ENCODE peak calls at places on chromosomes 13 and 19, in six cellular contexts. C is sigmoid colon, D is H1, P is GM23338, V is stomach, X is breast epithelium. H is an unnamed sample.
A peak's percentile ranks its signal among the peaks of the same experiment; 100 is the strongest.

GRCh38 chr13:43005460-43006236 is 13.6 kb upstream of the EPSTI1 start:
- DNase-seq in D (no peak), C (no peak), X (no peak), P (peak; percentile 28), V (no peak), H (no peak)

GRCh38 chr13:43270043-43270830 is 246.9 kb downstream of the DNAJC15 start:
- DNase-seq in D (no peak), V (no peak), X (no peak), C (no peak), P (no peak), H (no peak)

GRCh38 chr19:3632739-3633558 is 6.4 kb upstream of the CACTIN start:
- DNase-seq in P (no peak), V (no peak), C (no peak), D (no peak), X (no peak), H (no peak)

GRCh38 chr13:98976338-98976737 is 1.5 kb downstream of the DOCK9 start:
- DNase-seq in C (no peak), X (no peak), D (no peak), V (no peak), P (no peak), H (no peak)

GRCh38 chr13:66069570-66069969 is 1160.6 kb downstream of the PCDH9 start:
- DNase-seq in D (no peak), V (no peak), X (no peak), P (no peak), C (no peak), H (no peak)

GRCh38 chr19:39540333-39540673 is 342 bp upstream of the EID2 start:
- DNase-seq in D (no peak), P (no peak), X (no peak), V (no peak), C (no peak), H (no peak)

GRCh38 chr19:29410974-29411615 is 114.7 kb upstream of the VSTM2B start:
- DNase-seq in D (no peak), P (no peak), V (no peak), X (no peak), C (no peak), H (no peak)

GRCh38 chr13:25753976-25754375 is 297.8 kb downstream of the SHISA2 start:
- DNase-seq in P (no peak), V (no peak), D (no peak), C (no peak), X (no peak), H (no peak)

GRCh38 chr13:94829201-94829600 is 116.9 kb upstream of the SOX21 start:
- DNase-seq in C (no peak), P (no peak), X (no peak), V (no peak), D (no peak), H (no peak)

GRCh38 chr13:32682740-32683139 is 96.5 kb downstream of the PDS5B start:
- DNase-seq in P (no peak), X (no peak), C (no peak), D (no peak), V (no peak), H (no peak)

GRCh38 chr13:87669379-87669978 is 1.7 kb upstream of the SLITRK5 start:
- DNase-seq in V (no peak), X (no peak), C (no peak), D (no peak), P (peak; percentile 76), H (no peak)

GRCh38 chr13:111342716-111343115 is 22.3 kb downstream of the TEX29 start:
- DNase-seq in C (no peak), D (no peak), P (no peak), X (no peak), V (no peak), H (no peak)

GRCh38 chr19:48818234-48818823 is 7.5 kb upstream of the BCAT2 start:
- DNase-seq in D (no peak), X (no peak), P (no peak), C (no peak), V (peak; percentile 76), H (no peak)

GRCh38 chr13:75365724-75366173 is 116.2 kb downstream of the TBC1D4 start:
- DNase-seq in C (no peak), X (no peak), V (no peak), D (no peak), P (peak; percentile 39), H (no peak)

GRCh38 chr19:19420570-19421301 is 15.3 kb downstream of the GATAD2A start:
- DNase-seq in X (no peak), D (no peak), C (no peak), P (no peak), V (no peak), H (no peak)

GRCh38 chr13:72983085-72983768 is 75.6 kb upstream of the KLF5 start:
- DNase-seq in V (peak; percentile 34), X (no peak), D (no peak), C (no peak), P (no peak), H (no peak)

GRCh38 chr19:50791594-50792245 is 1.5 kb downstream of the ACP4 start:
- DNase-seq in C (no peak), D (no peak), P (no peak), X (no peak), V (no peak), H (no peak)

GRCh38 chr19:55384576-55385235 is 614 bp upstream of the TMEM238 start:
- DNase-seq in X (no peak), P (peak; percentile 40), V (no peak), C (no peak), D (no peak), H (peak; percentile 86)

GRCh38 chr19:34468400-34468799 is 13.2 kb upstream of the WTIP start:
- DNase-seq in C (no peak), X (no peak), V (no peak), P (no peak), D (no peak), H (no peak)

GRCh38 chr19:1130801-1131717 is 27.3 kb downstream of the GPX4 start:
- DNase-seq in D (no peak), V (peak; percentile 46), X (no peak), C (no peak), P (no peak), H (peak; percentile 90)

GRCh38 chr19:49929611-49930482 is 543 bp upstream of the NUP62 start:
- DNase-seq in P (peak; percentile 98), D (peak; percentile 97), V (peak; percentile 91), X (peak; percentile 84), C (peak; percentile 97), H (peak; percentile 96)

GRCh38 chr13:108495686-108496363 is 133.6 kb upstream of the MYO16 start:
- DNase-seq in V (no peak), X (no peak), D (no peak), C (no peak), P (peak; percentile 64), H (no peak)

GRCh38 chr19:42529248-42529764 is 1.0 kb upstream of the CEACAM1 start:
- DNase-seq in D (peak; percentile 49), V (peak; percentile 81), P (peak; percentile 69), X (peak; percentile 63), C (no peak), H (peak; percentile 89)

GRCh38 chr19:31560021-31560770 is 211.0 kb upstream of the TSHZ3 start:
- DNase-seq in P (no peak), D (no peak), X (no peak), V (no peak), C (peak; percentile 35), H (no peak)

GRCh38 chr19:29509456-29509855 is 16.3 kb upstream of the VSTM2B start:
- DNase-seq in V (no peak), C (peak; percentile 38), D (no peak), P (no peak), X (no peak), H (peak; percentile 54)

DNA sequence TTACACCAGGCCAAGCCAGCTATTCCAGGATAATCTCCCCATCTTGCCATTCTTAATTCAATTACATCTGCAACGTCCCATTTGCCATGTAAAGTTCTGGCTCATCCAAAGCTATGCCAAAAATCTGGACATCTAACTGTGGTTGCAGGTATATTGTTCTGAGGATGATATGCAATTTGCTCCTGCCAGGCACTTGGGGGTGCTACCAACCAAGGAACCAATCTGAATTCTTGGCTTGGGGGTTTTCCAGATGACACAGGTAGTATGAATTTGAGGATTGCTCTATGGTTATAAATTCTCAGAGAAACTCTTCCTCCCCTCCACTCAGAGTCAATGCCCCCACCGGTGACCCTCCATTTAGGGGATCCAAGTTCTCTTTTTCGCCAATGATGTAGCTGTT is 33.0 kb downstream of the CRYL1 start:
- DNase-seq in X (no peak), C (no peak), D (no peak), P (peak; percentile 62), V (no peak), H (no peak)
- TF ChIP-seq POLR2AphosphoS5 in X (no peak), C (no peak), D (no peak), P (no peak), V (no peak), H (no peak)

GRCh38 chr19:14731200-14731599 is 41.4 kb downstream of the ZNF333 start:
- DNase-seq in X (no peak), V (no peak), D (no peak), C (no peak), P (peak; percentile 20), H (no peak)
- H3K4me3 ChIP-seq in X (no peak overlapping the region), V (no peak overlapping the region), D (no peak overlapping the region), C (no peak overlapping the region), P (no peak overlapping the region), H (no peak overlapping the region)

GRCh38 chr13:21297914-21298831 is 121.7 kb downstream of the MRPL57 start:
- DNase-seq in C (peak; percentile 90), V (peak; percentile 86), D (peak; percentile 73), X (peak; percentile 72), P (peak; percentile 97), H (peak; percentile 96)
- TF ChIP-seq POLR2AphosphoS5 in C (peak; percentile 72), V (peak; percentile 60), D (no peak), X (peak; percentile 82), P (peak; percentile 56), H (peak; percentile 93)

GRCh38 chr19:2600914-2601870 is 101.3 kb downstream of the GNG7 start:
- DNase-seq in P (no peak), V (no peak), D (no peak), X (peak; percentile 44), C (no peak), H (no peak)

GRCh38 chr19:2607712-2608601 is 94.5 kb downstream of the GNG7 start:
- DNase-seq in V (no peak), X (no peak), C (peak; percentile 65), P (no peak), D (no peak), H (peak; percentile 82)

GRCh38 chr19:2603320-2603719 is 99.2 kb downstream of the GNG7 start:
- DNase-seq in C (peak; percentile 78), V (no peak), X (peak; percentile 52), D (no peak), P (peak; percentile 75), H (no peak)

GRCh38 chr19:2604747-2605329 is 97.7 kb downstream of the GNG7 start:
- DNase-seq in X (no peak), C (no peak), D (no peak), P (no peak), V (no peak), H (no peak)

GRCh38 chr19:2602391-2603181 is 99.9 kb downstream of the GNG7 start:
- DNase-seq in V (peak; percentile 77), C (peak; percentile 98), P (peak; percentile 84), X (peak; percentile 85), D (no peak), H (peak; percentile 76)
- H3K4me3 ChIP-seq in V (peak overlapping the region; percentile 12), C (peak overlapping the region; percentile 42), P (peak overlapping the region; percentile 40), X (peak overlapping the region; percentile 42), D (peak overlapping the region; percentile 27), H (peak overlapping the region; percentile 27)

GRCh38 chr19:38304866-38305429 is 897 bp downstream of the C19orf33 start:
- DNase-seq in V (peak; percentile 93), P (peak; percentile 98), X (peak; percentile 74), C (no peak), D (peak; percentile 83), H (peak; percentile 86)
- TF ChIP-seq POLR2AphosphoS5 in V (peak; percentile 92), P (peak; percentile 88), X (no peak), C (peak; percentile 31), D (no peak), H (peak; percentile 46)

H was measured in spleen.